ENCODE peak calls at places on chromosomes 1 and 21, in five cellular contexts. R is neural progenitor cell, Z is K562, U is MM.1S, V is fibroblast of lung. H is an unnamed sample.

GRCh38 chr1:42784946-42785693 is at the start of gene TMEM269:
- DNase-seq in U (no peak), Z (no peak), R (no peak), V (peak; percentile 5), H (no peak)

GRCh38 chr1:39132505-39133339 is 71.8 kb upstream of the MACF1 start:
- DNase-seq in R (peak; percentile 94), U (no peak), Z (peak; percentile 48), V (peak; percentile 34), H (no peak)

GRCh38 chr1:2279210-2279639 is 51.1 kb downstream of the SKI start:
- DNase-seq in R (peak; percentile 91), U (no peak), Z (no peak), V (peak; percentile 93), H (peak; percentile 90)

GRCh38 chr1:7471836-7472235 is 299.3 kb upstream of the VAMP3 start:
- DNase-seq in R (no peak), Z (no peak), U (no peak), V (peak; percentile 23), H (no peak)

GRCh38 chr1:153921803-153922075 is 1.0 kb downstream of the GATAD2B start:
- DNase-seq in R (no peak), U (peak; percentile 29), V (no peak), Z (no peak), H (no peak)

GRCh38 chr1:204994086-204994862 is 48.7 kb upstream of the CNTN2 start:
- DNase-seq in R (no peak), V (no peak), Z (no peak), U (no peak), H (no peak)

GRCh38 chr1:12616709-12617373 is 1.2 kb downstream of the DHRS3 start:
- DNase-seq in V (no peak), U (no peak), R (peak; percentile 59), Z (peak; percentile 51), H (no peak)

GRCh38 chr1:50894340-50894739 is 65.7 kb downstream of the FAF1 start:
- DNase-seq in U (no peak), V (no peak), R (no peak), Z (no peak), H (no peak)

GRCh38 chr21:18801468-18801867 is 397.9 kb upstream of the TMPRSS15 start:
- DNase-seq in U (peak; percentile 54), Z (no peak), R (no peak), V (no peak), H (no peak)

GRCh38 chr1:193685986-193686385 is 499.6 kb upstream of the B3GALT2 start:
- DNase-seq in Z (no peak), R (no peak), V (no peak), U (no peak), H (no peak)

GRCh38 chr1:169590932-169591331 is 4.7 kb upstream of the F5 start:
- DNase-seq in V (no peak), R (no peak), U (no peak), Z (no peak), H (no peak)

GRCh38 chr21:36330904-36331303 is 10.9 kb downstream of the MORC3 start:
- DNase-seq in V (peak; percentile 69), R (peak; percentile 57), U (peak; percentile 78), Z (peak; percentile 71), H (no peak)

GRCh38 chr1:175591083-175591743 is 152.2 kb downstream of the TNR start:
- DNase-seq in Z (peak; percentile 54), U (no peak), V (no peak), R (no peak), H (no peak)

GRCh38 chr1:21938791-21939538 is 1.9 kb upstream of the HSPG2 start:
- DNase-seq in R (no peak), V (no peak), U (no peak), Z (peak; percentile 54), H (no peak)

GRCh38 chr1:5993553-5994510 is 1.6 kb upstream of the NPHP4 start:
- DNase-seq in V (no peak), U (peak; percentile 34), Z (peak; percentile 90), R (no peak), H (no peak)
- TF ChIP-seq EZH2 in V (no peak), U (no peak), Z (no peak), R (no peak), H (no peak)

DNA sequence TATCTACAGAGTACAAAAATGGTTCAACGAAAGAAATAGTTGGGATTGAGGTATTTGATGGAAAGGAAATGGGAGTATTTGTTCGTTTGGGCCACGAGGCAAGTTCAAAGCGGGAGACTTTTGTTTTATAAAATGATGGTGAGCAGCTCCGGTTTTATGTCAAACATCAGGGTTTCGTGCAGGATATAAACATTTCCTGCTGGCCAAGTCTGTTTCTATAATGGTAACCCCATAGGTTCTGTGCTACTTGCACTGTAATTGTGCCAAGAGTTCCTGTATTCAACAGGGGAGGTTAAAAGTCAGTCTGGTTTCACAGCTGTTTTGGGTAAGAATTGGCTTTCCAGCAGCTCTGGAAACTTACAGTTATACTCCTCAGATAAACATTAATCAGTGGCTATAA is 290.3 kb upstream of the NRIP1 start:
- DNase-seq in U (no peak), Z (no peak), R (no peak), V (no peak), H (no peak)
- H3K9ac ChIP-seq in U (no peak overlapping the region), Z (no peak overlapping the region), R (no peak overlapping the region), V (no peak overlapping the region), H (no peak overlapping the region)

DNA sequence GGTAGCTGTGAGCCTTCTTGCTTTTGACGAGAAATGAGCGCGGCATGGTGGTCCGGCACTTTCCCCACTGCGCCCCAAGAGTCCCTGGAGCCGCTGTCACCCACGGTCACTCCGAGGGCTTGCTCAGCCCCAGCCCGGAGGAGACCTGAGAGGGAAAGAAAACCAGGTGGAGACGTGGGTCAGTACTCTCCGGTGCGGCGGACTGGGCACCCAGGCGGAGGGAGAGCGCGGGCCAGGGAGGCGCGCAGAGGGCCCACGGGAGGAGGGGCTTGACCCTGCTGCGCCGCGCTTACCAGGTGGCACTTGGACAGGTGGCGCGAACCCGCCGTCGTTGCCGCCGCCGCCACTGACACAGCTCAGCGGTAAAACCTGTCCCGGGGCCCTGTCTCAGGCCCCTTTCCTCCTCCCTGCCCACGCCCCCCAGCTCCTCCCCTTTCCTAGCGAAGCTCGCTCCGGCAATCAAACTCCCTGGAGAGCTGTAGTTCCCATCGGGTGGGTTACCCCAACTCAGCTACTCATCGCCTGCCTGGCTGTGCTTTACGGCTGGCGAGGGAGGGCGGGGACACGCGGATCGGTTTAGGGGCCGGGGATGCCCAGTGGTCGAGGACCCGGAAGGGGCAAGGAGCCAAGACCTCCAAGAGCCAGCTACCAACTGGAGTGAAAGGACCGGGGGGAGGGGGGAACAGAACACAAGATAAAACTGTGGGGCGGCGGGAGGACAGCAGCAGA is 3.1 kb downstream of the GFI1 start:
- DNase-seq in R (peak; percentile 66), Z (no peak), V (no peak), U (peak; percentile 78), H (no peak)
- TF ChIP-seq EZH2 in R (peak; percentile 75), Z (no peak), V (peak; percentile 76), U (no peak), H (no peak)

GRCh38 chr1:84146375-84147032 is 2.4 kb downstream of the PRKACB start:
- DNase-seq in Z (no peak), V (peak; percentile 66), U (no peak), R (no peak), H (no peak)

GRCh38 chr1:84141177-84142003 is 2.7 kb upstream of the PRKACB start:
- DNase-seq in U (peak; percentile 9), Z (no peak), V (peak; percentile 62), R (no peak), H (no peak)

GRCh38 chr1:84145051-84145450 is 980 bp downstream of the PRKACB start:
- DNase-seq in R (no peak), Z (no peak), U (peak; percentile 21), V (no peak), H (no peak)

GRCh38 chr1:84148758-84149157 is 4.7 kb downstream of the PRKACB start:
- DNase-seq in Z (no peak), V (no peak), U (no peak), R (no peak), H (no peak)

DNA sequence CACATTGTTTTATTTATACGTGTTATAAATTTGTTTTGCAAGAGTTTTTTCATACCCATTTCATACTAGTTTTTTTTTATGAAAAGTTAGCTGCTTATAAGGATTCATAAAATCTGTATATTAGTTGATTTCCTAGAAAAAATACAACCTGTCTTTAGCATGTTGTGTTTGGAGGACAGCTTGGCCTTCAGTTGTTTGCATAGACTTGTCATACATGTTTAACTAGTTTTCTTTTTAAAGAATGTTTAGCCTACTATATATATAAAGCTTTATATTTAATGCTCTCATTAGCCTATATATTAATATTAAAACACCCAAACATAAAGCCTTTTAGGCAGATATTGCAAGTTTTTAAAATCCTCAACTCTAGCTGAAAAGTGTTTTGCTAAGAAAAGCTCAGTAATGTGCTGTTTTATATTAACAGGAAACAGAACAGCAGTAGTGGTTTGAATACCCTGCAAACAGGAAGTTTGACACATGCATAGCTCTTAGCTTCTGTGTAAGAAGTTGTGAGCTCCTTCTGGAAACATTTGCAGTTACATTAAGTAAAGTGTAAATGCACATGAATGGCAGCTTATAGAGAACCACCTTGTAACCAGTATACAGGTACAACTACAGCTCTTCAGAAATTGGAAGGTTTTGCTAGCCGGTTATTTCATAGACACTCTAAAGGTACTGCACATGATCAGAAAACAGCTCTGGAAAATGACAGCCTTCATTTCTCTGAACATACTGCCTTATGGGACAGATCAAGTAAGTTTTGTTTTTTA is at the start of gene PRKACB:
- DNase-seq in R (no peak), V (peak; percentile 34), Z (no peak), U (peak; percentile 75), H (peak; percentile 78)
- H3K9ac ChIP-seq in R (no peak within 1 kb of the TSS), V (no peak within 1 kb of the TSS), Z (no peak within 1 kb of the TSS), U (peak within 1 kb of the TSS; percentile 58), H (peak within 1 kb of the TSS; percentile 68)

DNA sequence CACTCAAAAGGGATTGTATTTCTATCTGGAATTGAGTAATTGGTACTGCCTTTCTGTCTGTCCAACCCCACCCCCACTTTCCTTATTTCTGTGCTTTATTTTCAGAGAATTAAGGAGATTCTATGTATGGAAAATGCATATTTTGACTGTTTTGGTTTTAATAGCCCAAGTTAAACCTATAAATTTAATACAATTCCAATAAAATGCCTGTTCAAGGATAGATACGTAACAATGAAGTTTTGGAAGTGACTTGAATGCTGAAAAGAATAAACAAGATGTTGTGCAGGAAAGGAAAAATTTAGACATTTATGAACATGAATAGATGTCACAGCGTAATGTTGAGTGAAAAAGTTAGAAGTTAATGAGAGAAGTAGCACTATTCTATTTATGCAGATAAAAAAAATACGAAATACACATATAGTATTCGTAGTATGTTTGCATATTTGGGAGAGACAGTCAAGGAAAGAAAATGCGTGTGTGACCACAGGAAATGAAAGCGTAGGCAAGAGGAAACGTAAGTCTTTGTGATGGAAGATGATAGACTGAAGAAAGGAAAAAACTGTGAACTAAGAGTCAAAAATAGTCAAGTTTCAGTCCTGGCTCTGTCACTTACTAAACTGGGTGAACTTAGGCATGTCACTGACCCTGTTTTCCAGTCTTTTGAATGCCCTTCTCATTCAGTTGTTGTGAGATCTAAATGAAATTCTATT is 62.1 kb downstream of the MEF2D start:
- DNase-seq in U (peak; percentile 45), Z (no peak), R (no peak), V (no peak), H (no peak)
- TF ChIP-seq EZH2 in U (peak; percentile 83), Z (no peak), R (no peak), V (no peak), H (no peak)